ENCODE peak calls at places on chromosomes 13 and 19, in four cellular contexts. C, L, F and Z are unnamed samples.

GRCh38 chr13:49062297-49062896 is 86.7 kb downstream of the FNDC3A start:
- DNase-seq in C (peak; percentile 30), L (no peak), F (no peak), Z (no peak)

GRCh38 chr13:69970521-69970920 is 137.1 kb upstream of the ATXN8OS start:
- DNase-seq in C (no peak), L (no peak), F (no peak), Z (no peak)

GRCh38 chr13:47005761-47006414 is 109.0 kb upstream of the HTR2A start:
- DNase-seq in C (no peak), L (no peak), F (no peak), Z (no peak)

GRCh38 chr13:31009166-31009565 is 76.7 kb downstream of the TEX26 start:
- DNase-seq in C (no peak), L (no peak), F (no peak), Z (no peak)

GRCh38 chr19:50242586-50242985 is 39.2 kb downstream of the MYH14 start:
- DNase-seq in C (no peak), L (no peak), F (peak; percentile 35), Z (no peak)

GRCh38 chr19:30692517-30692870 is 320.3 kb downstream of the ZNF536 start:
- DNase-seq in C (no peak), L (no peak), F (no peak), Z (no peak)

GRCh38 chr19:46383171-46383815 is 30.1 kb downstream of the CCDC8 start:
- DNase-seq in C (no peak), L (no peak), F (no peak), Z (no peak)

GRCh38 chr13:23378009-23378632 is 55.4 kb downstream of the SACS start:
- DNase-seq in C (no peak), L (no peak), F (peak; percentile 68), Z (no peak)

GRCh38 chr13:29954082-29955043 is 103.9 kb upstream of the UBL3 start:
- DNase-seq in C (no peak), L (no peak), F (no peak), Z (no peak)

GRCh38 chr19:29697523-29698261 is 17.4 kb downstream of the C19orf12 start:
- DNase-seq in C (no peak), L (no peak), F (no peak), Z (no peak)

GRCh38 chr13:29883941-29884518 is 33.6 kb upstream of the UBL3 start:
- DNase-seq in C (no peak), L (no peak), F (no peak), Z (no peak)

GRCh38 chr19:42088471-42089190 is 12.7 kb downstream of the ZNF574 start:
- DNase-seq in C (no peak), L (no peak), F (no peak), Z (no peak)

GRCh38 chr13:79306650-79307049 is 99.4 kb downstream of the RBM26 start:
- DNase-seq in C (no peak), L (no peak), F (no peak), Z (no peak)

GRCh38 chr19:4916292-4917082 is 7.2 kb downstream of the UHRF1 start:
- DNase-seq in C (no peak), L (no peak), F (no peak), Z (no peak)

GRCh38 chr13:43159007-43159406 is 135.6 kb downstream of the DNAJC15 start:
- DNase-seq in C (no peak), L (no peak), F (no peak), Z (no peak)
- TF ChIP-seq EZH2 in C (no peak), L (no peak), F (no peak), Z (no peak)

GRCh38 chr13:100234524-100235136 is 145.7 kb downstream of the PCCA start:
- DNase-seq in C (no peak), L (peak; percentile 77), F (no peak), Z (no peak)
- TF ChIP-seq MAX in C (no peak), L (peak; percentile 12), F (no peak), Z (no peak)

GRCh38 chr19:39645800-39646411 is 9.8 kb upstream of the LGALS16 start:
- DNase-seq in C (peak; percentile 29), L (peak; percentile 17), F (no peak), Z (no peak)

GRCh38 chr19:39643591-39643990 is 12.1 kb upstream of the LGALS16 start:
- DNase-seq in C (no peak), L (no peak), F (no peak), Z (no peak)

GRCh38 chr19:39647918-39648317 is 7.8 kb upstream of the LGALS16 start:
- DNase-seq in C (no peak), L (no peak), F (no peak), Z (no peak)
- TF ChIP-seq REST in C (no peak), L (no peak), F (peak; percentile 22), Z (no peak)

DNA sequence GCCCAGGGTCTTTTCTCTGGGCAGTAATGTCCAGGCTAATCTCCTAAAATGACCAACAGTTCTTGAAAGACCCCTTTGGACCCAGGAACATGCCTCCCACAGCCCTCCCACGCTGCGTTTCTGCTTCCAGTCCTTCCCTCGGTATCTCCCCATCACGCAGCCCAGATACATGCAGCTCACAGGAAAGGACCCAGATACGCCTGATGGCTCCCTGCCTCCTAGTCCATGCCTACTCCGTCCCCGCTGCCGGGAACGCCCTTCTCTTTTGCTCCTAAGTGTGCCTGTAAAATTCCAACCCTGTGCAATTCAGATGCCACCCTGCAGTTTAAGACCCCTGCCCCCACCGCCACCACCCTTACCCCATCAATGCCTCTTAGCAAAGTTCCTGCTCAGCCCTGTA is 778 bp downstream of the MUC16 start:
- DNase-seq in C (no peak), L (no peak), F (no peak), Z (no peak)
- TF ChIP-seq EZH2 in C (no peak), L (no peak), F (no peak), Z (no peak)

DNA sequence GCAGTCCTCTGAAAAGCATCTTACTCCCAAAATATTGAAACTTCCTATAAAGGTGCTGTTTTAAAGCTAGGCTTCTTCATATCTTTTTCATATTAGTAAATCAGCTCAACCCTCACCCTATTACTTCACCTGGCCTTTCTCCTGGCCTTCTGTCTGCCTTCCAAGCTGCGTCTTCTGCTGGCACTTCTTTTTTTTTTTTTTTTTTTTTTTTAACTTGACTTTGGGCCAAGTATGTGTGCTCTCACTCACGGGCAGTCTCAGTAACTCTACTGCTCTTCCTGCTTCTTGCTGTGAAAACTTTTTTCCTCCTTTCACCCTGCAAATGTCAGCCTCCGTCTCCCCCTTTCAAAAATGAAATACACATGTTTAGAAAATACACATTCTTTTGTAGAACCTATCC is 41.2 kb upstream of the KCTD4 start:
- DNase-seq in C (no peak), L (no peak), F (no peak), Z (peak; percentile 15)
- TF ChIP-seq MAX in C (no peak), L (no peak), F (no peak), Z (no peak)

DNA sequence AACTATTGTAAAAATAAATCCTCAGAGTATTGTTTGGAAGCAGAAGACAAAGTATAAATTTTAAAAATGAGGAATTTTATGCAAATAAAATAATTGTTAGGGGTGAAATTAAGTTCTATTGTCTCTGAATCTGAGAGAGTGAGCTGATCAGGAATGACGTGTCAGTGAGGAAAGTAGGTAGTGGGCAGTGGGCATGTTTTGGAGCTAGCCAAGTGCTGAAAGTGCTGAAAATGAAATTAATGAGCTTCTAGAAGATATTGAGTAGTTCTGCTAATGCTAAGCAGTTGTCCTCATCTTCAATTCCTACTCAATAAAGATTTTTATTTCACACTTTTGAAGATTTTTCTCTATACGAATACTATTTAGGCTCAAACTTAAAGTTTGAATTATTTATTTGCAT is 1167.8 kb upstream of the PCDH20 start:
- DNase-seq in C (no peak), L (no peak), F (no peak), Z (no peak)
- TF ChIP-seq REST in C (no peak), L (no peak), F (peak; percentile 53), Z (peak; percentile 6)